ENCODE peak calls at places on chromosomes 11 and 22, in four cellular contexts. R is HepG2, A is GM12878, L is K562. M is an unnamed sample.

GRCh38 chr11:37712246-37712645 is 1114.2 kb upstream of the RAG2 start:
- DNase-seq in R (no peak), A (no peak), L (no peak), M (no peak)

GRCh38 chr22:26185190-26185589 is 15.9 kb downstream of the SEZ6L start:
- DNase-seq in R (no peak), A (no peak), L (no peak), M (no peak)

GRCh38 chr22:20781272-20781990 is 7.5 kb downstream of the SERPIND1 start:
- DNase-seq in R (no peak), A (no peak), L (peak; percentile 63), M (no peak)

GRCh38 chr11:18617688-18618340 is 16.3 kb downstream of the SPTY2D1 start:
- DNase-seq in R (no peak), A (peak; percentile 15), L (no peak), M (peak; percentile 3)

GRCh38 chr11:70583781-70584218 is 185.5 kb downstream of the CTTN start:
- DNase-seq in R (no peak), A (no peak), L (no peak), M (no peak)

GRCh38 chr11:125376117-125376516 is 119.9 kb downstream of the FEZ1 start:
- DNase-seq in R (no peak), A (no peak), L (peak; percentile 8), M (no peak)

GRCh38 chr11:113189909-113190667 is 124.3 kb upstream of the TTC12 start:
- DNase-seq in R (no peak), A (no peak), L (peak; percentile 67), M (no peak)

GRCh38 chr11:63813035-63813562 is at the start of gene SPINDOC:
- DNase-seq in R (peak; percentile 47), A (no peak), L (peak; percentile 87), M (peak; percentile 61)

GRCh38 chr11:76794371-76795284 is 11.5 kb downstream of the TSKU start:
- DNase-seq in R (no peak), A (no peak), L (no peak), M (no peak)

GRCh38 chr11:17939542-17939941 is 73.3 kb downstream of the SERGEF start:
- DNase-seq in R (no peak), A (no peak), L (no peak), M (no peak)

GRCh38 chr11:48193876-48194275 is 22.7 kb upstream of the OR4B1 start:
- DNase-seq in R (no peak), A (no peak), L (no peak), M (no peak)

DNA sequence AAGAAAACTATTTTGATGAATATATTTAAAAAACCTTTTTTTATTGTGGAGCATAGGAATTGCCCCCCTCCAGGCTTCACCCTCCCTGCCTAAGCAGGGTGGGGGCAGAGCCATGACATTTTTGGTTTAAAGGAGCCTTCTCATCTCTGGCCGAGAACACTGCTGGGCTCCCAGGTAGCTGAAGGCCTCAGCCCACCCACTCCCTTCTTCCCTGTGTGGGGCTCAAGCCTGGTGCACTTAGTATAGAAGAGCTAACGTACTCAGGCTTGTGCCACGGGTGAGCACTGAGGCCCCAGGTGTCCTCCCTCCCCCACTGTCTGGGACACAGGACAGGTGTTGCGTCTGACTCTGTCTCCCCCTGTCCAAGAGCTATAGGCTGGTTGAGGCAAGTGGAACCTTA is 2.2 kb upstream of the IL18BP start:
- DNase-seq in R (no peak), A (no peak), L (no peak), M (no peak)
- TF ChIP-seq POLR2A in R (no peak), A (no peak), L (no peak), M (no peak)

DNA sequence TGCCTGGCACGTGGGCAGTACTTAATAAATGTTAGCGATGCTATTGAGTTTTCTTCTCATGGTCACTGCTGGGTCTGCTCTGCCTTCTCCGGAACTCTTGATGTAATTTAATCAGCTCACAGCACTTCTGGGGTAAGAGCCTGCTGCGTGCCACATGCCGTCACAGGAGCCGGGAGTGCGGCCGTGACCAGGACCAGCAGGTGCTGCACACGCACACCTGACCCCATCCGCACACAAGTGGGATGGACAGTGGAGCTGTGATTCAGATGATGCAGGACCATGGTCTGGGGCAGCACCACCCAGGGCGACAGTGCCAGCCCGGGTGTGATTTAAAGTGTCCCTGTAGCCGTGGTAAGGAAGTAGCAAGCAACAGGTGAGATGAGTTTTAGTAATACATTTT is 61.2 kb downstream of the TBC1D22A start:
- DNase-seq in R (no peak), A (no peak), L (no peak), M (no peak)
- TF ChIP-seq MYC in R (no peak), A (no peak), L (no peak), M (no peak)

DNA sequence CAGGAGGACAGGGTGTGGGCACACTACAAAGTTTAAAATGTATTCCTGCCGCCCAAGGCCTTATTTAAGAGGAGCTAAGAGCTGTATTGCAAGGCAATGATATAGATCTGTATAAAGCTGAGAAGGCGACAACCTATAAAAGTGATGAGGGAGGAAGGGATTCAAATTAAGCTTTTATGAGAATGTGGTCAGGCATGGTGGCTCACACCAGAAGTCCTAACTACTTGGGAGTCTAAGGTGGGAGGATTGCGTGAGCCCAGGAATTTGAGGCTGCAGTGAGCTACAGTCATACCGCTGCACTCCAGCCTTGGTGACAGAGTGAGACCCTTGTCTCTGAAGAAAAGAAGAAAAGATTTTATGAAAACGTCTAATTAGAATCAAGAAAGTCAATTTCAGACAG is 9.7 kb upstream of the GLB1L3 start:
- DNase-seq in R (no peak), A (no peak), L (no peak), M (no peak)
- H3K9ac ChIP-seq in R (no peak overlapping the region), A (no peak overlapping the region), L (no peak overlapping the region), M (no peak overlapping the region)

GRCh38 chr22:17795661-17796548 is 21.6 kb upstream of the BID start:
- DNase-seq in R (no peak), A (no peak), L (no peak), M (no peak)
- TF ChIP-seq POLR2A in R (no peak), A (peak; percentile 75), L (no peak), M (no peak)

DNA sequence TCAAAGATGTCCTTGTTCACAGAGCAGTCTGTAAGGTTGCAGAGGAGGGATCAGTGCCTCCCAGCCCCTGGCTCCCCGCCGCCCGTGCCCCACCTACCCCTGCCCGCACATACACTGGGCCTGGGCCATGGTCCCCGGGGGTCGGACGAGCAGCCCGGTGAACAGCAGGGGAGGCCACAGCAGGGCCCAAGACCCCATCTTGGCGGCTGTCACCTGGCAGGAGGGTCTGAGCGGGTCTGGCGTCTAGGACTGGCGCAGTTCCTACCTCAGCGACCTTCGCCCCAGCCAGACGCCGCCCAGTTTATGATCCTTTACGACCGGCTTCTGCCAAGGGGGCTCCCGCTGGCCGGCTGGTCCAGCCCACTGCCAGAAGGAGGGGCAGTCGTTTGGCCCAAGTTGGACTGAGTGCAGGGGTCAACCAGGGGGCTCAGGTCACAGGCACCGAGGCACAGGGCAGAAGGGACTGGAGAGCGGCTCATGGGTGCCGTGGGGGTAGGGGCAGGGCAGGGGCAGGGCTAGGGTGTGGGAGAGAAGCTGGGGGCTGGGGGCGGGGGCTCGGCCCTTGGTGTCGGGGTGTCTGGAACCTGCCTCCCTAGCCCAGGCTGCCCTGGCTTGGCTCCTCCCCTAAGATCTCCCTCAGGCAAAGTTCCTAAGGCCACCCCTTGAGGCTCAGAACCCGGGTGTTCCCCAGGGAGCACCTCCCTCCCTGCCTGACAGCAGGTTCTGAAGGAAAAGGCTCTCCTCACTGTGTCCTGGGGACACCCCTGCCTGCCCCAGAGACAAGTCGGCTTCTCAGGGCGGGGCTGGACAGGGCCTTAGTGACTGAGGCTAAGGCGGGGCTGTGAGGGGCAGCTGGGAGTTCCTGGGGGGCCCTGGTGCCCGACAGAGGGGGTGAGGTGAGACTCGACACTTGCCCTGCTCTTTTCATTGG is at the start of gene CDHR5:
- DNase-seq in R (peak; percentile 41), A (no peak), L (no peak), M (no peak)
- TF ChIP-seq MYC in R (no peak), A (no peak), L (no peak), M (no peak)